ENCODE peak calls at places on chromosomes 4 and X, in seven cellular contexts. C is AG04450; L is hepatocyte; B is left ventricle myocardium inferior; S is CD8-positive, alpha-beta memory T cell; J is gastrocnemius medialis; T is IMR-90. M is an unnamed sample.

GRCh38 chr4:120865985-120866384 is 56.5 kb downstream of the PRDM5 start:
- DNase-seq in C (no peak), J (no peak), T (peak; percentile 31), B (no peak), S (no peak), L (no peak), M (no peak)

GRCh38 chrX:112857478-112857878 is 16.8 kb upstream of the AMOT start:
- DNase-seq in T (no peak), B (no peak), J (no peak), L (peak; percentile 59), S (no peak), C (no peak), M (no peak)

GRCh38 chrX:120468825-120469525 is at the start of gene LAMP2:
- DNase-seq in B (peak; percentile 88), S (peak; percentile 71), J (peak; percentile 93), T (peak; percentile 86), C (peak; percentile 56), L (peak; percentile 93), M (peak; percentile 89)

GRCh38 chr4:1081689-1082040 is 31.7 kb downstream of the RNF212 start:
- DNase-seq in T (peak; percentile 63), J (no peak), S (no peak), B (no peak), C (no peak), L (no peak), M (no peak)

GRCh38 chr4:15855804-15856475 is 77.8 kb downstream of the CD38 start:
- DNase-seq in T (no peak), L (no peak), C (no peak), B (peak; percentile 76), J (peak; percentile 58), S (no peak), M (no peak)

GRCh38 chr4:184355111-184355604 is 119.2 kb downstream of the IRF2 start:
- DNase-seq in T (peak; percentile 93), L (peak; percentile 56), J (peak; percentile 58), C (peak; percentile 54), S (peak; percentile 21), B (no peak), M (peak; percentile 63)

GRCh38 chr4:110671679-110672078 is 48.8 kb upstream of the PITX2 start:
- DNase-seq in L (no peak), B (no peak), S (no peak), J (no peak), C (no peak), T (no peak), M (no peak)

GRCh38 chrX:136200466-136200865 is 50.7 kb downstream of the MAP7D3 start:
- DNase-seq in J (peak; percentile 46), T (peak; percentile 58), C (no peak), S (no peak), L (no peak), B (no peak), M (no peak)

GRCh38 chr4:53786632-53787031 is 195.3 kb upstream of the LNX1 start:
- DNase-seq in L (no peak), C (peak; percentile 92), S (no peak), T (peak; percentile 93), B (no peak), J (no peak), M (no peak)

GRCh38 chr4:7582313-7583096 is 147.8 kb upstream of the PSAPL1 start:
- DNase-seq in T (no peak), B (no peak), J (no peak), L (no peak), C (no peak), S (no peak), M (no peak)

GRCh38 chrX:115449742-115450141 is 111.2 kb upstream of the PLS3 start:
- DNase-seq in T (no peak), C (no peak), B (peak; percentile 53), S (no peak), J (peak; percentile 29), L (peak; percentile 9), M (peak; percentile 64)

GRCh38 chr4:150890246-150890645 is 124.8 kb downstream of the LRBA start:
- DNase-seq in C (no peak), T (no peak), S (no peak), B (no peak), J (no peak), L (no peak), M (no peak)

GRCh38 chr4:122798101-122798500 is 28.5 kb upstream of the FGF2 start:
- DNase-seq in T (peak; percentile 94), S (no peak), B (peak; percentile 45), J (no peak), L (peak; percentile 71), C (peak; percentile 88), M (peak; percentile 60)

GRCh38 chrX:118495958-118496762 is 545 bp downstream of the DOCK11 start:
- DNase-seq in B (peak; percentile 49), T (no peak), J (peak; percentile 26), S (peak; percentile 79), L (peak; percentile 38), C (no peak), M (peak; percentile 64)

GRCh38 chr4:37439809-37440518 is 195.4 kb downstream of the NWD2 start:
- DNase-seq in S (no peak), C (no peak), J (no peak), L (peak; percentile 25), T (no peak), B (no peak), M (no peak)

GRCh38 chrX:45517090-45517973 is 316.7 kb upstream of the DIPK2B start:
- DNase-seq in T (peak; percentile 83), S (no peak), L (no peak), B (no peak), C (peak; percentile 42), J (no peak), M (no peak)

GRCh38 chr4:55849724-55850123 is 3.7 kb upstream of the EXOC1 start:
- DNase-seq in T (no peak), J (no peak), B (no peak), C (no peak), S (no peak), L (no peak), M (no peak)

GRCh38 chrX:96407043-96407442 is 277.6 kb upstream of the DIAPH2 start:
- DNase-seq in B (peak; percentile 14), J (no peak), L (peak; percentile 30), S (no peak), T (peak; percentile 59), C (no peak), M (no peak)

GRCh38 chr4:176084769-176085168 is 19.1 kb downstream of the WDR17 start:
- DNase-seq in T (no peak), L (no peak), C (no peak), B (no peak), S (no peak), J (no peak), M (no peak)

GRCh38 chr4:153643406-153644016 is 40.6 kb upstream of the TLR2 start:
- DNase-seq in S (peak; percentile 60), B (no peak), C (no peak), J (no peak), T (peak; percentile 59), L (peak; percentile 26), M (no peak)

GRCh38 chr4:118834960-118835895 is 698 bp downstream of the SEC24D start:
- DNase-seq in C (peak; percentile 76), J (peak; percentile 59), S (peak; percentile 28), L (peak; percentile 83), B (peak; percentile 54), T (peak; percentile 94), M (peak; percentile 87)

GRCh38 chr4:106316773-106317409 is 541 bp downstream of the AIMP1 start:
- DNase-seq in J (no peak), L (peak; percentile 15), C (no peak), S (no peak), T (no peak), B (no peak), M (no peak)

GRCh38 chr4:108881190-108881589 is 118.3 kb upstream of the ETNPPL start:
- DNase-seq in J (no peak), L (no peak), T (peak; percentile 96), C (peak; percentile 59), S (no peak), B (no peak), M (no peak)

GRCh38 chrX:138853936-138854335 is 142.4 kb upstream of the FGF13 start:
- DNase-seq in T (no peak), L (no peak), C (no peak), J (no peak), B (no peak), S (no peak), M (no peak)

GRCh38 chrX:24760601-24761000 is 66.9 kb downstream of the POLA1 start:
- DNase-seq in S (no peak), L (no peak), C (peak; percentile 23), T (peak; percentile 60), B (no peak), J (no peak), M (no peak)

GRCh38 chr4:39037491-39037825 is 5.2 kb upstream of the TMEM156 start:
- DNase-seq in L (peak; percentile 23), T (peak; percentile 68), C (no peak), B (no peak), S (no peak), J (no peak), M (no peak)

GRCh38 chr4:14994242-14994641 is 8.0 kb upstream of the CPEB2 start:
- DNase-seq in L (no peak), T (peak; percentile 31), J (no peak), B (no peak), S (no peak), C (no peak), M (no peak)

GRCh38 chrX:154750301-154751120 is at the start of gene GAB3:
- DNase-seq in J (no peak), B (peak; percentile 52), T (peak; percentile 31), S (peak; percentile 38), C (no peak), L (peak; percentile 47), M (no peak)
- H3K4me3 ChIP-seq in J (peak within 1 kb of the TSS; percentile 59), B (peak within 1 kb of the TSS; percentile 76), T (peak within 1 kb of the TSS; percentile 82), S (peak within 1 kb of the TSS; percentile 68), C (peak within 1 kb of the TSS; percentile 61), L (peak within 1 kb of the TSS; percentile 20), M (peak within 1 kb of the TSS; percentile 56)

GRCh38 chrX:10769165-10769564 is 148.8 kb upstream of the MID1 start:
- DNase-seq in T (peak; percentile 35), J (no peak), L (peak; percentile 33), S (no peak), B (no peak), C (no peak), M (no peak)
- H3K4me3 ChIP-seq in T (no peak overlapping the region), J (no peak overlapping the region), L (no peak overlapping the region), S (no peak overlapping the region), B (no peak overlapping the region), C (peak overlapping the region; percentile 41), M (no peak overlapping the region)

DNA sequence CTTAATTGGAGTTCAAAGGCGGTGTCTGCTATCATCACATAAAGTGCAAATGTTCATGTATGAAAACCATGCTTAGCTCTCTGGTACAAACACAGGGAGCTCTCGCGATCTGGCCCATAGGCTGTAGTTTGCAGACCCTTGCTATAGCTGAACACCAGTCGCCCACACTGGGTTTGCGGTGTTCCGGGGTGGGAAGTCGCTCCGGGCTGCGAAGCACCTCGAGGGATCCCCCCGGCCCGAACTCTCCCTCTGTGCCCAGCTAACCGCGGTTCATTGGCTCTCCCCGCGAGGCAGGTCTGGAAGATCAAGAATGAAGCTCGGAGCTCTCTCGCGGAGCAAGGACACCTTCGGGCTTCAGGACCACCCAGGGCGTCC is 347 bp upstream of the PRPS2 start:
- DNase-seq in S (no peak), B (no peak), T (no peak), C (no peak), J (no peak), L (no peak), M (no peak)
- H3K4me3 ChIP-seq in S (peak overlapping the region; percentile 77), B (peak overlapping the region; percentile 69), T (peak overlapping the region; percentile 100), C (peak overlapping the region; percentile 71), J (peak overlapping the region; percentile 35), L (peak overlapping the region; percentile 52), M (peak overlapping the region; percentile 58)

DNA sequence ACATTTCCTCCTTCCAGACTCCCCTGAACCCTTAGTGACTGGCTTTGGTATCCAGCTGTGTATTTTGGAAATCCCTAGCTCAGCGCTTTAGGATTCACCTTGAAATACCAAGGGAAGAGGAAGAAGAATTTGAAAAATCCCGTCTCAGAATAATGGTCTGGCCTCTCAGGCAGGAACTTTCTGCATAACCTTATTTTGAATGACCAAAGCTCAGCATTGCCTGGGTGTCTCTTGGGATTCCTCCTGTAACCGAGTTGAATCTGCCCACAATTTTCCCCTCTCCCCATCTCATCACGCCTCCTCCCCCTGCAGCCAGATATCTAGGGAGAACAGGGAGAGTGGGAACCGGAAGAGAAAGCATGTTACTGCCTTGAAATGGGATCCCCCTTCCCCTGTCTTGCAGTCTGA is 116.2 kb downstream of the SMIM20 start:
- DNase-seq in J (no peak), T (no peak), B (no peak), S (no peak), L (no peak), C (no peak), M (no peak)
- H3K4me3 ChIP-seq in J (no peak overlapping the region), T (no peak overlapping the region), B (no peak overlapping the region), S (no peak overlapping the region), L (no peak overlapping the region), C (no peak overlapping the region), M (no peak overlapping the region)

M was measured in right atrium auricular region.